ENCODE peak calls at places on chromosome 19, in five cellular contexts. T is mucosa of descending colon; D is pancreas; A is activated CD8-positive, alpha-beta memory T cell treated with anti-CD3 and anti-CD28 coated beads, Interleukin-2, amount 10 ng/mL, durations not matched to agents 7 days and 5 days; Y is left cardiac atrium. U is an unnamed sample.

GRCh38 chr19:45994456-45994988 is 745 bp upstream of the CCDC61 start:
- ATAC-seq in D (peak; percentile 9), T (peak; percentile 0), Y (no peak), A (peak; percentile 4), U (peak; percentile 4)

GRCh38 chr19:16904599-16904998 is 15.8 kb downstream of the F2RL3 start:
- ATAC-seq in T (no peak), Y (no peak), D (no peak), A (no peak), U (no peak)

GRCh38 chr19:8194528-8195275 is 14.5 kb upstream of the CERS4 start:
- ATAC-seq in A (peak; percentile 82), Y (peak; percentile 62), D (peak; percentile 51), T (peak; percentile 69), U (peak; percentile 62)

GRCh38 chr19:13849991-13850909 is 26.7 kb upstream of the NANOS3 start:
- ATAC-seq in Y (peak; percentile 55), T (peak; percentile 56), A (peak; percentile 7), D (peak; percentile 53), U (peak; percentile 29)

GRCh38 chr19:5339950-5340636 is 519 bp downstream of the PTPRS start:
- ATAC-seq in A (peak; percentile 32), Y (peak; percentile 51), T (peak; percentile 31), D (peak; percentile 43), U (peak; percentile 32)

GRCh38 chr19:56356944-56357343 is 36.4 kb downstream of the ZNF582 start:
- ATAC-seq in D (no peak), Y (no peak), A (no peak), T (no peak), U (no peak)

GRCh38 chr19:29671393-29672076 is 6.3 kb downstream of the PLEKHF1 start:
- ATAC-seq in Y (peak; percentile 47), D (peak; percentile 53), T (peak; percentile 72), A (peak; percentile 77), U (peak; percentile 87)

GRCh38 chr19:46716013-46716671 is 772 bp downstream of the PRKD2 start:
- ATAC-seq in D (peak; percentile 0), Y (no peak), A (no peak), T (no peak), U (no peak)

GRCh38 chr19:34900245-34900644 is 26.5 kb upstream of the ZNF30 start:
- ATAC-seq in T (no peak), D (no peak), Y (no peak), A (no peak), U (no peak)

GRCh38 chr19:7115721-7116120 is 46.2 kb downstream of the ZNF557 start:
- ATAC-seq in T (no peak), D (no peak), Y (no peak), A (no peak), U (no peak)

GRCh38 chr19:10399878-10400277 is 3.5 kb downstream of the CDC37 start:
- ATAC-seq in Y (no peak), T (no peak), D (no peak), A (no peak), U (no peak)

GRCh38 chr19:20558011-20558410 is 7.6 kb downstream of the ZNF737 start:
- ATAC-seq in Y (no peak), T (no peak), D (peak; percentile 76), A (no peak), U (no peak)

GRCh38 chr19:4058696-4059492 is 7.8 kb downstream of the ZBTB7A start:
- ATAC-seq in D (peak; percentile 0), A (no peak), Y (peak; percentile 14), T (no peak), U (no peak)

GRCh38 chr19:49637865-49638350 is 2.0 kb downstream of the RRAS start:
- ATAC-seq in Y (peak; percentile 3), D (no peak), T (peak; percentile 45), A (no peak), U (no peak)

U was measured in stimulated activated memory B cell treated with anti-CD40 and anti-IgM and Interleukin-4, amounts not matched to agents 10 μg/mL and 1 μg/mL and 100 μg/mL, for 72 hours.